ENCODE peak calls at places on chromosomes 13 and 19, in five cellular contexts. J is activated naive CD8-positive, alpha-beta T cell treated with anti-CD3 and anti-CD28 coated beads for 36 hours; W is BJ; G is NCI-H187 treated with DMSO at 0.1 percent for 48 hours; E is hepatocyte. T is an unnamed sample.

GRCh38 chr19:33063356-33064116 is 1.2 kb downstream of the RHPN2 start:
- DNase-seq in J (no peak), W (no peak), G (no peak), E (peak), T (no peak)

GRCh38 chr13:45518525-45519235 is 53.9 kb downstream of the COG3 start:
- DNase-seq in J (no peak), W (no peak), G (no peak), E (no peak), T (no peak)

GRCh38 chr19:11481777-11482383 is 1.0 kb upstream of the ELAVL3 start:
- DNase-seq in J (peak), W (peak), G (peak), E (peak), T (peak)

GRCh38 chr19:41548954-41549688 is 26.8 kb upstream of the CEACAM21 start:
- DNase-seq in J (peak), W (no peak), G (no peak), E (no peak), T (no peak)

GRCh38 chr19:38735257-38735686 is 9.0 kb downstream of the CAPN12 start:
- DNase-seq in J (peak), W (no peak), G (no peak), E (peak), T (no peak)

GRCh38 chr19:35026418-35026817 is 3.9 kb upstream of the SCN1B start:
- DNase-seq in J (no peak), W (no peak), G (no peak), E (no peak), T (no peak)

GRCh38 chr13:84126671-84127171 is 244.4 kb upstream of the SLITRK1 start:
- DNase-seq in J (peak), W (no peak), G (no peak), E (peak), T (peak)

GRCh38 chr19:46659151-46660007 is 1.6 kb downstream of the DACT3 start:
- DNase-seq in J (no peak), W (no peak), G (no peak), E (peak), T (no peak)

GRCh38 chr19:56155124-56155687 is 14.1 kb downstream of the ZNF444 start:
- DNase-seq in J (no peak), W (no peak), G (no peak), E (no peak), T (no peak)

GRCh38 chr19:45152504-45153338 is 8.1 kb downstream of the NKPD1 start:
- DNase-seq in J (peak), W (no peak), G (no peak), E (peak), T (no peak)

GRCh38 chr13:91347996-91348905 is 764 bp downstream of the MIR17HG start:
- DNase-seq in J (peak), W (no peak), G (no peak), E (peak), T (no peak)

GRCh38 chr19:1018932-1019615 is 1.8 kb downstream of the TMEM259 start:
- DNase-seq in J (no peak), W (no peak), G (no peak), E (no peak), T (no peak)

GRCh38 chr19:36031308-36031707 is 1.4 kb downstream of the CLIP3 start:
- DNase-seq in J (no peak), W (no peak), G (no peak), E (no peak), T (no peak)

GRCh38 chr13:31160857-31161582 is 684 bp downstream of the HSPH1 start:
- DNase-seq in J (peak), W (no peak), G (no peak), E (peak), T (no peak)

GRCh38 chr13:30409911-30410704 is 12.2 kb upstream of the UBE2L5 start:
- DNase-seq in J (no peak), W (no peak), G (no peak), E (peak), T (no peak)

GRCh38 chr13:101115762-101116161 is 300.5 kb downstream of the NALCN start:
- DNase-seq in J (no peak), W (no peak), G (no peak), E (peak), T (no peak)

GRCh38 chr13:27924529-27925141 is 4.8 kb downstream of the PDX1 start:
- DNase-seq in J (peak), W (no peak), G (no peak), E (no peak), T (no peak)

T was measured in NCI-H2107.